ENCODE peak calls at places on chromosomes 4 and X, in nine cellular contexts. Z is activated CD8-positive, alpha-beta T cell treated with anti-CD3 and anti-CD28 coated beads, Interleukin-2, amount 10 ng/mL, durations not matched to agents 7 days and 5 days; V is AG08396; C is cardiac muscle cell; E is iPS DF 6.9; M is A549; P is iris pigment epithelial cell; F is substantia nigra; A is stimulated activated CD8-positive, alpha-beta memory T cell treated with anti-CD3 and anti-CD28 coated beads, Interleukin-4, amount 100 ng/mL, for 48 hours. K is an unnamed sample.

GRCh38 chr4:185550933-185551332 is 15.6 kb upstream of the PDLIM3 start:
- DNase-seq in Z (no peak), V (no peak), C (no peak), E (no peak), M (no peak), P (no peak), F (no peak), A (no peak), K (no peak)

GRCh38 chr4:123298798-123299197 is 97.8 kb upstream of the SPRY1 start:
- DNase-seq in Z (no peak), V (no peak), C (no peak), E (no peak), M (no peak), P (peak; percentile 23), F (no peak), A (no peak), K (no peak)

GRCh38 chr4:7980036-7980435 is 40.4 kb upstream of the AFAP1 start:
- DNase-seq in Z (no peak), V (no peak), C (no peak), E (no peak), M (no peak), P (no peak), F (no peak), A (no peak), K (no peak)

GRCh38 chr4:153486281-153487151 is 20.4 kb downstream of the TMEM131L start:
- DNase-seq in Z (no peak), V (peak; percentile 80), C (no peak), E (no peak), M (peak; percentile 37), P (peak; percentile 94), F (no peak), A (no peak), K (peak; percentile 86)

GRCh38 chrX:107154787-107155620 is 36.4 kb upstream of the RBM41 start:
- DNase-seq in Z (no peak), V (no peak), C (no peak), E (no peak), M (peak; percentile 21), P (peak; percentile 45), F (no peak), A (peak; percentile 26), K (no peak)

GRCh38 chrX:39011454-39012204 is 210.4 kb downstream of the MID1IP1 start:
- DNase-seq in Z (no peak), V (no peak), C (no peak), E (no peak), M (no peak), P (no peak), F (no peak), A (no peak), K (no peak)

GRCh38 chr4:31341601-31342375 is 621.6 kb downstream of the PCDH7 start:
- DNase-seq in Z (no peak), V (no peak), C (no peak), E (no peak), M (no peak), P (no peak), F (no peak), A (no peak), K (no peak)

GRCh38 chr4:83767017-83767541 is 231.2 kb downstream of the GPAT3 start:
- DNase-seq in Z (no peak), V (no peak), C (no peak), E (no peak), M (no peak), P (no peak), F (no peak), A (no peak), K (no peak)

GRCh38 chr4:123478859-123479345 is 82.3 kb downstream of the SPRY1 start:
- DNase-seq in Z (peak; percentile 42), V (no peak), C (peak; percentile 15), E (no peak), M (no peak), P (peak; percentile 72), F (no peak), A (no peak), K (no peak)

GRCh38 chr4:127967141-127967775 is 2.1 kb downstream of the ABHD18 start:
- DNase-seq in Z (no peak), V (no peak), C (no peak), E (no peak), M (no peak), P (peak; percentile 52), F (no peak), A (no peak), K (no peak)

GRCh38 chr4:145930592-145930991 is 8.0 kb downstream of the ZNF827 start:
- DNase-seq in Z (no peak), V (no peak), C (no peak), E (no peak), M (no peak), P (no peak), F (no peak), A (no peak), K (no peak)

GRCh38 chrX:103248553-103248952 is 6.4 kb downstream of the TCEAL8 start:
- DNase-seq in Z (peak; percentile 20), V (no peak), C (peak; percentile 22), E (no peak), M (peak; percentile 11), P (peak; percentile 28), F (no peak), A (no peak), K (peak; percentile 50)

GRCh38 chr4:173415885-173416658 is 17.2 kb upstream of the SCRG1 start:
- DNase-seq in Z (no peak), V (no peak), C (no peak), E (no peak), M (no peak), P (no peak), F (peak; percentile 25), A (no peak), K (peak; percentile 31)

GRCh38 chr4:100063355-100063754 is 113.3 kb upstream of the H2AZ1 start:
- DNase-seq in Z (no peak), V (no peak), C (no peak), E (no peak), M (no peak), P (no peak), F (no peak), A (no peak), K (peak; percentile 2)

GRCh38 chr4:118807659-118808058 is 28.3 kb downstream of the SEC24D start:
- DNase-seq in Z (no peak), V (no peak), C (no peak), E (no peak), M (no peak), P (no peak), F (no peak), A (no peak), K (no peak)

GRCh38 chr4:8267077-8267476 is 2.5 kb upstream of the HTRA3 start:
- DNase-seq in Z (peak; percentile 42), V (peak; percentile 84), C (peak; percentile 69), E (peak; percentile 22), M (peak; percentile 70), P (peak; percentile 42), F (no peak), A (peak; percentile 61), K (peak; percentile 85)

GRCh38 chr4:159178147-159178541 is 75.3 kb downstream of the RAPGEF2 start:
- DNase-seq in Z (no peak), V (no peak), C (no peak), E (no peak), M (no peak), P (peak; percentile 65), F (no peak), A (no peak), K (no peak)

GRCh38 chr4:83455300-83456183 is at the start of the genes HELQ and MRPS18C:
- DNase-seq in Z (peak; percentile 99), V (peak; percentile 96), C (peak; percentile 99), E (peak; percentile 98), M (peak; percentile 93), P (peak; percentile 99), F (peak; percentile 94), A (peak; percentile 95), K (peak; percentile 99)

K was measured in dermis blood vessel endothelial cell.